ENCODE peak calls at places on chromosome 2, in seven cellular contexts. G is stimulated activated CD4-positive, alpha-beta T cell treated with anti-CD3 and anti-CD28 coated beads, Interleukin-1b, Interleukin-23, amount 100 ng/mL, for 24 hours; Q is bronchial epithelial cell; S is caudate nucleus; U is stimulated activated CD8-positive, alpha-beta memory T cell treated with anti-CD3 and anti-CD28 coated beads, Interleukin-2, amount 100 ng/mL, for 1 hour; E is NCI-H2171 treated with DMSO at 0.1 percent for 48 hours; M is CD4-positive, alpha-beta T cell. J is an unnamed sample.

GRCh38 chr2:199747427-199747826 is 103.6 kb downstream of the FTCDNL1 start:
- DNase-seq in G (no peak), Q (no peak), S (no peak), U (no peak), E (no peak), M (no peak), J (no peak)

GRCh38 chr2:100011272-100011711 is 131.1 kb downstream of the AFF3 start:
- DNase-seq in G (no peak), Q (no peak), S (no peak), U (no peak), E (no peak), M (no peak), J (no peak)

GRCh38 chr2:102599486-102599885 is 19.9 kb upstream of the SLC9A2 start:
- DNase-seq in G (no peak), Q (no peak), S (no peak), U (no peak), E (no peak), M (no peak), J (no peak)

GRCh38 chr2:219661955-219662395 is 34.5 kb downstream of the SLC4A3 start:
- DNase-seq in G (no peak), Q (peak; percentile 92), S (no peak), U (no peak), E (no peak), M (no peak), J (no peak)

GRCh38 chr2:16948073-16948472 is 282.4 kb upstream of the CYRIA start:
- DNase-seq in G (no peak), Q (no peak), S (no peak), U (no peak), E (peak; percentile 29), M (no peak), J (no peak)

GRCh38 chr2:73414651-73415050 is 29.0 kb downstream of the ALMS1 start:
- DNase-seq in G (no peak), Q (no peak), S (no peak), U (no peak), E (no peak), M (no peak), J (no peak)

GRCh38 chr2:451495-451894 is 163.6 kb upstream of the ALKAL2 start:
- DNase-seq in G (no peak), Q (no peak), S (no peak), U (no peak), E (no peak), M (no peak), J (no peak)

GRCh38 chr2:69125816-69126215 is 112.8 kb downstream of the ANTXR1 start:
- DNase-seq in G (no peak), Q (no peak), S (no peak), U (no peak), E (no peak), M (no peak), J (no peak)

GRCh38 chr2:112529751-112530150 is 12.5 kb upstream of the POLR1B start:
- DNase-seq in G (no peak), Q (no peak), S (no peak), U (no peak), E (no peak), M (no peak), J (no peak)

GRCh38 chr2:147149589-147150245 is 695.1 kb upstream of the ACVR2A start:
- DNase-seq in G (no peak), Q (no peak), S (no peak), U (no peak), E (no peak), M (no peak), J (no peak)

GRCh38 chr2:75431276-75431675 is 129.5 kb downstream of the EVA1A start:
- DNase-seq in G (no peak), Q (no peak), S (no peak), U (no peak), E (no peak), M (no peak), J (no peak)

GRCh38 chr2:132550285-132550684 is 119.7 kb downstream of the LYPD1 start:
- DNase-seq in G (no peak), Q (no peak), S (no peak), U (no peak), E (no peak), M (no peak), J (no peak)

GRCh38 chr2:6845312-6845711 is 20.4 kb downstream of the CMPK2 start:
- DNase-seq in G (no peak), Q (no peak), S (no peak), U (no peak), E (no peak), M (no peak), J (peak; percentile 44)

GRCh38 chr2:46643951-46644350 is 164.6 kb downstream of the TMEM247 start:
- DNase-seq in G (no peak), Q (peak; percentile 85), S (no peak), U (no peak), E (no peak), M (no peak), J (no peak)